ENCODE peak calls at places on chromosomes 7 and 10, in nine cellular contexts. S is tibial nerve, V is stomach, N is SK-N-SH, Q is sigmoid colon, I is A549, P is K562, Z is suprapubic skin, F is H1. J is an unnamed sample.

GRCh38 chr10:21929070-21929469 is 74.5 kb downstream of the DNAJC1 start:
- DNase-seq in S (no peak), V (no peak), N (no peak), Q (no peak), I (no peak), P (peak; percentile 50), Z (no peak), F (no peak), J (no peak)

GRCh38 chr10:58573970-58574538 is 61.4 kb downstream of the BICC1 start:
- DNase-seq in S (no peak), V (no peak), N (no peak), Q (no peak), I (no peak), P (no peak), Z (no peak), F (no peak), J (no peak)

GRCh38 chr7:55019691-55020480 is 1.1 kb downstream of the EGFR start:
- DNase-seq in S (no peak), V (peak; percentile 51), N (peak; percentile 75), Q (peak; percentile 78), I (no peak), P (no peak), Z (no peak), F (no peak), J (peak; percentile 66)

GRCh38 chr7:587769-588168 is 68.1 kb upstream of the PDGFA start:
- DNase-seq in S (no peak), V (no peak), N (no peak), Q (no peak), I (no peak), P (no peak), Z (no peak), F (no peak), J (no peak)

GRCh38 chr10:1963341-1963740 is 226.0 kb upstream of the ADARB2 start:
- DNase-seq in S (no peak), V (no peak), N (no peak), Q (no peak), I (no peak), P (no peak), Z (no peak), F (no peak), J (no peak)

GRCh38 chr7:119895320-119895719 is 377.7 kb upstream of the KCND2 start:
- DNase-seq in S (no peak), V (no peak), N (no peak), Q (no peak), I (no peak), P (no peak), Z (no peak), F (no peak), J (no peak)

GRCh38 chr7:96547371-96547811 is 162.3 kb downstream of the SEM1 start:
- DNase-seq in S (no peak), V (no peak), N (peak; percentile 14), Q (no peak), I (no peak), P (no peak), Z (no peak), F (no peak), J (no peak)

GRCh38 chr10:63628526-63629362 is 107.5 kb downstream of the REEP3 start:
- DNase-seq in S (peak; percentile 46), V (peak; percentile 60), N (peak; percentile 67), Q (peak; percentile 87), I (no peak), P (peak; percentile 57), Z (peak; percentile 73), F (no peak), J (peak; percentile 52)

GRCh38 chr10:95560288-95561199 is 627 bp downstream of the SORBS1 start:
- DNase-seq in S (peak; percentile 30), V (peak; percentile 56), N (peak; percentile 69), Q (peak; percentile 80), I (no peak), P (peak; percentile 28), Z (peak; percentile 81), F (no peak), J (peak; percentile 57)

GRCh38 chr7:467393-467828 is 52.2 kb downstream of the PDGFA start:
- DNase-seq in S (no peak), V (no peak), N (no peak), Q (no peak), I (no peak), P (no peak), Z (peak; percentile 55), F (no peak), J (peak; percentile 3)

GRCh38 chr10:43173120-43173519 is 34.9 kb downstream of the CSGALNACT2 start:
- DNase-seq in S (no peak), V (no peak), N (peak; percentile 37), Q (no peak), I (no peak), P (no peak), Z (no peak), F (no peak), J (no peak)

GRCh38 chr7:45654341-45654740 is 80.2 kb downstream of the ADCY1 start:
- DNase-seq in S (no peak), V (peak; percentile 17), N (no peak), Q (no peak), I (no peak), P (no peak), Z (no peak), F (no peak), J (no peak)

GRCh38 chr7:155416646-155417380 is 41.1 kb upstream of the EN2 start:
- DNase-seq in S (no peak), V (no peak), N (no peak), Q (no peak), I (no peak), P (no peak), Z (no peak), F (no peak), J (no peak)
- TF ChIP-seq EP300 in S (no peak), V (no peak), N (no peak), Q (no peak), I (no peak), P (no peak), Z (no peak), F (no peak), J (no peak)

GRCh38 chr7:13532028-13532753 is 457.3 kb downstream of the ETV1 start:
- DNase-seq in S (no peak), V (no peak), N (peak; percentile 1), Q (no peak), I (no peak), P (no peak), Z (no peak), F (no peak), J (no peak)
- TF ChIP-seq EP300 in S (no peak), V (no peak), N (no peak), Q (no peak), I (no peak), P (no peak), Z (no peak), F (no peak), J (no peak)

DNA sequence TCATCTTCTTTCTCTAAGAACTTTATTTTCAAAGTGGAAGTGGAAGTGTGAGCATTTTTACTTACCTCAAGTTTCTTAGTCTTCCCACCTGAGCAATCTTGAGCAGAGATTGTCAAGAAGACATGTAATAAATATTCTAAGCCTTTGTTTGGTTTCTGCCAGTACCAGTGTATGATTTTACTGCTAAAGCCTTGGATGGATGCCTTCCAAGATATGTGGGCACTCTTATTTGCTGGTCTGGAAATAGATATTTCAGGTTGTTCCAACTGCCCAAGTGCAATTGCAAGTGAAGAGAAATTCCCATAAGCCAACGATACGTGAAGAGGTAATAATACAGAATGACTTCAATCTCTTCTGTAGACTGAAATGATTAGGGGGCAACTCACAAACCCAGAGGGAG is 18.2 kb upstream of the TARP start:
- DNase-seq in S (no peak), V (no peak), N (no peak), Q (no peak), I (no peak), P (no peak), Z (no peak), F (no peak), J (no peak)
- TF ChIP-seq EP300 in S (no peak), V (no peak), N (no peak), Q (no peak), I (no peak), P (no peak), Z (no peak), F (no peak), J (no peak)

DNA sequence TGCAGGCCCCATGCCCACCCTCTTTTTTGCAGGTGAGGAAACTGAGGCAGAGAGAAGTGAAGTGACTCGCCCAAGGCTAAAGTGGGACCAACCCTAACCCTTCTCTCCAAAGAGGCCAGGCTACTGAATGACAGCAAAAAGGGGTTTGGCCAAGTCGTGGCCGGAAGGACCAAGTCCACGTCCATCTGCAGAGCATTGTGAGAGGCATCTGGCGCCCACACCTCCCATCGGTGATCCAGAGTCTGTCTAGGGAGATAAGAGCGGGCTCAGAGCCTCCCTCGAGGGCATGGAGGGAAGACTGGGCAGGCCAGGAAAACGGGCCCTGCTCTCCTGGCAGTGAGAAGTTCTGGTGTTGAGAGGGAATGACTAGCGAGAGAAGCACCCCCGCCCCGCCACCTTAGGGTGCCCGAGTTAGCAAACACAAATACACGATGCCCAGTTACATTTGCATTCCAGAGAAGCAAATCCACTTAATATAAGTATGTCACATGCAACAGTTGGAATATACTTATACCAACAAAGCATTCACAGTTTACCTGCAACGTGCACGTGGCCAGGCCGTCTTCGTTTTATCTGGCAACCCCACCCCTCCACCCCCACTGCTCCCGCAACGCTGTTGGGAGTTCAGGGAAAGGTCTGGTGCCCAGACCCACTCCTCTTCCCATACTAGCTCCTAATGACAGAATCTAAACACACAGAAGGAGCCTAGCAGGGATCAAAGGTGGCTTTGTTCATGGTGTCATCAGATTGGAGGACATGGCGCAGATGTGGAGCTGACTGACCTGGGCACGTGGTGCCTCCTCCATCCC is 124.9 kb downstream of the OAT start:
- DNase-seq in S (no peak), V (no peak), N (peak; percentile 55), Q (peak; percentile 47), I (no peak), P (no peak), Z (no peak), F (no peak), J (no peak)
- TF ChIP-seq EP300 in S (no peak), V (no peak), N (no peak), Q (no peak), I (no peak), P (no peak), Z (no peak), F (no peak), J (no peak)

GRCh38 chr7:148735967-148736366 is 37.3 kb downstream of the CUL1 start:
- DNase-seq in S (no peak), V (no peak), N (no peak), Q (no peak), I (no peak), P (no peak), Z (no peak), F (no peak), J (no peak)

GRCh38 chr7:148729984-148730733 is 31.5 kb downstream of the CUL1 start:
- DNase-seq in S (no peak), V (no peak), N (no peak), Q (no peak), I (no peak), P (no peak), Z (no peak), F (no peak), J (no peak)

GRCh38 chr7:148732862-148733261 is 34.2 kb downstream of the CUL1 start:
- DNase-seq in S (no peak), V (no peak), N (no peak), Q (no peak), I (no peak), P (peak; percentile 38), Z (no peak), F (no peak), J (no peak)

GRCh38 chr7:148735141-148735540 is 36.4 kb downstream of the CUL1 start:
- DNase-seq in S (no peak), V (no peak), N (no peak), Q (no peak), I (no peak), P (no peak), Z (no peak), F (no peak), J (no peak)

GRCh38 chr7:148733496-148733895 is 34.8 kb downstream of the CUL1 start:
- DNase-seq in S (no peak), V (no peak), N (no peak), Q (no peak), I (no peak), P (no peak), Z (no peak), F (no peak), J (no peak)
- TF ChIP-seq EP300 in S (no peak), V (no peak), N (no peak), Q (no peak), I (no peak), P (no peak), Z (no peak), F (no peak), J (no peak)